ENCODE peak calls at places on chromosomes 2 and 18, in seven cellular contexts. Q is GM04504, B is skeletal muscle cell, U is smooth muscle cell of the brain vasculature, X is Peyer's patch, P is non-pigmented ciliary epithelial cell, L is dorsolateral prefrontal cortex. S is an unnamed sample.

GRCh38 chr18:59093668-59094067 is 46.0 kb upstream of the SEC11C start:
- DNase-seq in U (no peak), B (no peak), P (no peak), Q (no peak), L (no peak), X (peak), S (no peak)

GRCh38 chr18:8989855-8990254 is 112.6 kb upstream of the NDUFV2 start:
- DNase-seq in Q (no peak), L (no peak), P (no peak), B (no peak), U (no peak), X (no peak), S (no peak)

GRCh38 chr18:3720818-3721545 is 271.0 kb downstream of the TGIF1 start:
- DNase-seq in X (no peak), L (no peak), B (no peak), P (no peak), Q (no peak), U (no peak), S (no peak)

GRCh38 chr18:62847081-62847480 is 131.7 kb downstream of the PHLPP1 start:
- DNase-seq in L (no peak), X (no peak), B (no peak), U (no peak), Q (no peak), P (no peak), S (no peak)

GRCh38 chr2:118580651-118581050 is 266.8 kb downstream of the EN1 start:
- DNase-seq in B (no peak), X (no peak), P (no peak), L (no peak), Q (no peak), U (no peak), S (no peak)

GRCh38 chr2:72130671-72131360 is 16.8 kb downstream of the CYP26B1 start:
- DNase-seq in L (no peak), B (peak), X (no peak), U (no peak), Q (no peak), P (no peak), S (no peak)

GRCh38 chr2:105254520-105255210 is 13.1 kb downstream of the GPR45 start:
- DNase-seq in Q (no peak), P (no peak), U (no peak), L (no peak), B (no peak), X (no peak), S (no peak)

GRCh38 chr2:86025976-86026743 is 79.5 kb downstream of the POLR1A start:
- DNase-seq in U (no peak), X (no peak), Q (no peak), B (no peak), P (no peak), L (no peak), S (no peak)

GRCh38 chr2:201452058-201452736 is 657 bp downstream of the STRADB start:
- DNase-seq in L (no peak), Q (no peak), P (no peak), U (no peak), X (no peak), B (no peak), S (no peak)

GRCh38 chr2:120318626-120319025 is 27.3 kb upstream of the INHBB start:
- DNase-seq in L (peak), P (no peak), Q (no peak), U (no peak), X (no peak), B (no peak), S (no peak)

GRCh38 chr2:146079216-146079615 is 1559.3 kb upstream of the ZEB2 start:
- DNase-seq in L (no peak), U (no peak), X (no peak), B (no peak), Q (no peak), P (no peak), S (no peak)

GRCh38 chr2:129881786-129882396 is 97.6 kb upstream of the RAB6C start:
- DNase-seq in P (no peak), B (no peak), L (no peak), U (no peak), X (no peak), Q (no peak), S (no peak)

GRCh38 chr2:6986894-6987487 is 69.8 kb downstream of the RNF144A start:
- DNase-seq in L (no peak), U (no peak), Q (no peak), B (no peak), X (no peak), P (no peak), S (no peak)

GRCh38 chr2:177078843-177079242 is 133.8 kb upstream of the HNRNPA3 start:
- DNase-seq in X (no peak), L (no peak), B (no peak), P (no peak), Q (no peak), U (no peak), S (no peak)

GRCh38 chr2:217016829-217017228 is 157.0 kb upstream of the TNP1 start:
- DNase-seq in Q (no peak), B (no peak), L (no peak), X (no peak), P (no peak), U (no peak), S (no peak)

GRCh38 chr2:20353597-20353996 is 3.0 kb upstream of the PUM2 start:
- DNase-seq in P (no peak), Q (no peak), L (no peak), X (no peak), U (no peak), B (no peak), S (no peak)

GRCh38 chr18:9577361-9577760 is 37.0 kb downstream of the PPP4R1 start:
- DNase-seq in X (no peak), B (no peak), Q (no peak), L (no peak), P (no peak), U (no peak), S (no peak)

GRCh38 chr2:31457651-31458050 is 43.1 kb upstream of the XDH start:
- DNase-seq in X (no peak), B (no peak), L (no peak), Q (no peak), U (no peak), P (no peak), S (no peak)

GRCh38 chr2:238847841-238848565 is at the start of gene TWIST2:
- DNase-seq in P (peak), B (peak), X (peak), L (no peak), Q (peak), U (no peak), S (no peak)

GRCh38 chr2:28702887-28703286 is 48.7 kb upstream of the PPP1CB start:
- DNase-seq in L (no peak), U (no peak), B (no peak), P (no peak), X (no peak), Q (no peak), S (no peak)

GRCh38 chr2:8452979-8453903 is 228.6 kb upstream of the ID2 start:
- DNase-seq in B (no peak), L (no peak), U (no peak), X (no peak), Q (no peak), P (no peak), S (no peak)

GRCh38 chr2:64652231-64653173 is 1.2 kb downstream of the SERTAD2 start:
- DNase-seq in X (no peak), L (no peak), U (no peak), P (no peak), Q (peak), B (no peak), S (peak)

GRCh38 chr2:218865999-218866398 is 6.4 kb downstream of the WNT6 start:
- DNase-seq in U (no peak), L (no peak), P (no peak), Q (no peak), X (no peak), B (no peak), S (no peak)

GRCh38 chr2:70683455-70683854 is 84.5 kb downstream of the ADD2 start:
- DNase-seq in B (no peak), L (no peak), Q (no peak), P (no peak), U (no peak), X (no peak), S (no peak)

GRCh38 chr18:23580677-23581367 is 5.5 kb downstream of the NPC1 start:
- DNase-seq in P (peak), Q (no peak), L (no peak), U (no peak), B (peak), X (no peak), S (no peak)

S was measured in stimulated activated naive CD8-positive, alpha-beta T cell treated with anti-CD3 and anti-CD28 coated beads, Interleukin-15, Interleukin-2, amounts not matched to agents 100 U/mL and 50 U/mL, for 24 hours.